ENCODE peak calls at places on chromosomes 16 and 17, in five cellular contexts. D is GM12865, V is heart left ventricle, F is IMR-90, A is colonic mucosa. O is an unnamed sample.

GRCh38 chr17:9239821-9240658 is 218.7 kb downstream of the NTN1 start:
- DNase-seq in A (peak; percentile 79), F (peak; percentile 39), V (peak; percentile 87), D (peak; percentile 68), O (peak; percentile 77)

GRCh38 chr16:66270333-66270927 is 96.1 kb upstream of the CDH5 start:
- DNase-seq in D (peak; percentile 58), A (peak; percentile 58), F (peak; percentile 54), V (peak; percentile 90), O (peak; percentile 39)

GRCh38 chr16:70778901-70779309 is 22.1 kb downstream of the VAC14 start:
- DNase-seq in A (peak; percentile 48), V (no peak), D (no peak), F (peak; percentile 92), O (peak; percentile 95)

GRCh38 chr17:6670999-6671398 is 19.4 kb downstream of the C17orf100 start:
- DNase-seq in F (no peak), V (no peak), A (no peak), D (no peak), O (no peak)

GRCh38 chr17:404703-405102 is 52.1 kb upstream of the RPH3AL start:
- DNase-seq in F (no peak), D (no peak), V (no peak), A (no peak), O (no peak)

GRCh38 chr17:81044764-81045589 is 10.0 kb downstream of the BAIAP2 start:
- DNase-seq in A (peak; percentile 80), F (peak; percentile 79), V (peak; percentile 93), D (no peak), O (peak; percentile 93)

GRCh38 chr17:75327757-75328156 is 38.5 kb upstream of the SLC25A19 start:
- DNase-seq in D (no peak), V (no peak), F (no peak), A (no peak), O (no peak)

GRCh38 chr17:42929497-42929844 is 28.9 kb downstream of the G6PC1 start:
- DNase-seq in F (no peak), D (no peak), V (no peak), A (no peak), O (no peak)

GRCh38 chr16:21638573-21638975 is 13.8 kb downstream of the IGSF6 start:
- DNase-seq in A (no peak), D (no peak), V (no peak), F (peak; percentile 66), O (no peak)

GRCh38 chr17:15966879-15967248 is 21.9 kb downstream of the ADORA2B start:
- DNase-seq in V (no peak), A (peak; percentile 81), D (no peak), F (no peak), O (no peak)

GRCh38 chr17:28901866-28902818 is 737 bp downstream of the DHRS13 start:
- DNase-seq in D (peak; percentile 61), A (peak; percentile 72), V (no peak), F (no peak), O (peak; percentile 69)

GRCh38 chr16:24537474-24538337 is 1.7 kb upstream of the RBBP6 start:
- DNase-seq in V (no peak), A (no peak), F (no peak), D (no peak), O (no peak)

GRCh38 chr16:77323695-77324094 is 111.1 kb downstream of the ADAMTS18 start:
- DNase-seq in V (no peak), D (no peak), A (no peak), F (no peak), O (no peak)

GRCh38 chr17:57553991-57554825 is 190.9 kb downstream of the CCDC182 start:
- DNase-seq in F (peak; percentile 43), V (no peak), A (no peak), D (no peak), O (no peak)

GRCh38 chr16:71894229-71894920 is 956 bp upstream of the IST1 start:
- DNase-seq in F (peak; percentile 76), D (peak; percentile 59), A (peak; percentile 70), V (no peak), O (peak; percentile 50)

GRCh38 chr17:34598161-34598776 is 18.9 kb downstream of the TMEM132E start:
- DNase-seq in A (no peak), D (no peak), V (no peak), F (no peak), O (no peak)

GRCh38 chr17:72935984-72936383 is 156.5 kb downstream of the SLC39A11 start:
- DNase-seq in D (no peak), V (no peak), A (no peak), F (no peak), O (peak; percentile 64)

GRCh38 chr17:65902165-65902564 is 289.8 kb downstream of the CEP112 start:
- DNase-seq in V (no peak), D (no peak), A (no peak), F (no peak), O (no peak)

GRCh38 chr17:31787857-31788570 is 71.0 kb downstream of the COPRS start:
- DNase-seq in V (no peak), A (no peak), D (no peak), F (peak; percentile 93), O (no peak)

GRCh38 chr17:6639014-6639650 is 1.4 kb downstream of the KIAA0753 start:
- DNase-seq in D (no peak), F (no peak), V (no peak), A (peak; percentile 22), O (no peak)

GRCh38 chr17:45702666-45703266 is 81.4 kb upstream of the CRHR1 start:
- DNase-seq in V (no peak), D (no peak), A (no peak), F (peak; percentile 23), O (peak; percentile 49)

GRCh38 chr17:58513913-58514794 is at the start of gene MTMR4:
- DNase-seq in D (peak; percentile 83), A (peak; percentile 89), V (peak; percentile 92), F (peak; percentile 58), O (peak; percentile 81)

GRCh38 chr17:16269658-16270057 is 52.6 kb downstream of the PIGL start:
- DNase-seq in F (peak; percentile 87), V (no peak), A (no peak), D (no peak), O (no peak)

GRCh38 chr17:58680038-58680369 is 11.8 kb downstream of the TEX14 start:
- DNase-seq in A (no peak), D (peak; percentile 53), V (no peak), F (no peak), O (peak; percentile 71)

GRCh38 chr16:19291459-19291858 is 5.9 kb downstream of the CLEC19A start:
- DNase-seq in D (peak; percentile 5), V (no peak), A (no peak), F (no peak), O (peak; percentile 78)

GRCh38 chr17:75983501-75984181 is 4.6 kb downstream of the TEN1 start:
- DNase-seq in A (no peak), D (no peak), F (no peak), V (no peak), O (peak; percentile 86)

GRCh38 chr17:78934681-78935418 is 9.7 kb upstream of the TIMP2 start:
- DNase-seq in V (no peak), F (peak; percentile 51), A (no peak), D (no peak), O (no peak)

GRCh38 chr17:76515291-76515949 is 14.2 kb upstream of the RHBDF2 start:
- DNase-seq in A (peak; percentile 62), V (peak; percentile 86), F (peak; percentile 97), D (peak; percentile 91), O (peak; percentile 70)

DNA sequence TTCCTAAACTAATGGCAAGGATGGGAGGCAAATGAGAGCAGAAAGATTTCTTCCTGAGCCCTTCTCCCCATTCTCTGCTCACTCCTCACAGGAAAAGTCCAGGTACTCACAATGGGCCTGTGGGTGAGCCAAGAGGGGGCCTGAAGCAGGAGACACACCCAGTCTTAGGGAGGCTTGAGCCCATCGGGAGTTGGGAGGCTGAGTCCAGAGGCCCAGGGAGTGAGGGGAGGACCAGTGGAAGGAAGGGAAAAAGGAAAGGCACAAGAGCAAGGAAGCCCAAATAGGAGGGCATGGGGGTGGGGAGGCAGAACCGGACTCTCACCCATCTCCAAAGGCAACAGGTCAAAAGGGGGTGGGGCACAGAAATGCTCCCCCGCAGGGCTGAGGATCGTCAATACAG is 68.1 kb upstream of the CNEP1R1 start:
- DNase-seq in V (no peak), D (no peak), F (no peak), A (no peak), O (no peak)
- H3K4me3 ChIP-seq in V (no peak overlapping the region), D (no peak overlapping the region), F (no peak overlapping the region), A (no peak overlapping the region), O (no peak overlapping the region)

DNA sequence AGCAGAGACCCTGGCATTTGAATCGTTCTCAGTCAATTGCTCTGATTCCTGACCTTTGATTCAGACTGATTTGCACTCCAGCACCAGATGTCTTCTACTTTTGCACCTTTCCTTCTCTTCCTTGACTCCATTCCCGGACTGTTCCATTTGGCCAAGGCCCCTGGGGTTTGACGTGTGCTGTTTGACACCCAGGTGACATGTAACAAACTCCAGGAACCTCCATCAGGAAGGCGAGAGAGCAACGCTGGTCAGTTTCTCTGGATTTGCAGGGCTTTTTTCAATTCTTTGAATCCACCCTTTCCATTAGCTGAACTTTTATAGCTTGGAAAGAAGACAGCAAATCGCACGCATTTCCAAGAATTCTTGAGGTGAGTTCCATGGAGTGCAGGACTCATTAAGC is 98.4 kb upstream of the FOXF1 start:
- DNase-seq in F (no peak), V (no peak), A (no peak), D (no peak), O (no peak)
- H3K4me3 ChIP-seq in F (no peak overlapping the region), V (no peak overlapping the region), A (no peak overlapping the region), D (no peak overlapping the region), O (no peak overlapping the region)

DNA sequence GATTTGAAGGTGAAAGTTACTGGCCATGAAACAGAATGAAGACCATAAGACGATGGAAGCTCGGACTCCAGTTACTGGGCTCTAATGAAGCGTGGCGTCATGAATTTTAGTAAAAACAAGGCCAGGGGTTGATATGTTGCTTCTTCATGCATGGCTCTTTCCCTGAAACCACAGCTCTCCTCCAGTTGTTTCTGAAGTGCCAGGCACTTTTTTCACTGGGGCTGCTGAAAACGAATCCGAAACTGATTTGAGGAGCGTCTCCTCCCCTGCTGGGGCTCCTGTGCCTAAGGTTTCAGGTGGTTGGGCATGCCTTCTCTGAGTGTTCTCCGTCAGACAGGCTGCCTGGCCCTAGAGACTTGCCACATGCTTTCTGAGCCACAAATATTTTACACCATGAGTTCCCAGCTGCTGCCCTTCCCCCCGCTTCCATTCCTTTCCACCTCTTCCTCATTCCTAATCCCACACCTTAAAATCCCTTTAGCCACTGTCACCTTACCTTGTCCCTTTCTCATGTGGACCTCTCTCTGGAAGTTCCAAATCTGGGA is 3.7 kb upstream of the MYL4 start:
- DNase-seq in D (peak; percentile 90), F (peak; percentile 68), V (no peak), A (peak; percentile 50), O (peak; percentile 94)
- H3K4me3 ChIP-seq in D (peak overlapping the region; percentile 51), F (no peak overlapping the region), V (peak overlapping the region; percentile 9), A (no peak overlapping the region), O (no peak overlapping the region)

DNA sequence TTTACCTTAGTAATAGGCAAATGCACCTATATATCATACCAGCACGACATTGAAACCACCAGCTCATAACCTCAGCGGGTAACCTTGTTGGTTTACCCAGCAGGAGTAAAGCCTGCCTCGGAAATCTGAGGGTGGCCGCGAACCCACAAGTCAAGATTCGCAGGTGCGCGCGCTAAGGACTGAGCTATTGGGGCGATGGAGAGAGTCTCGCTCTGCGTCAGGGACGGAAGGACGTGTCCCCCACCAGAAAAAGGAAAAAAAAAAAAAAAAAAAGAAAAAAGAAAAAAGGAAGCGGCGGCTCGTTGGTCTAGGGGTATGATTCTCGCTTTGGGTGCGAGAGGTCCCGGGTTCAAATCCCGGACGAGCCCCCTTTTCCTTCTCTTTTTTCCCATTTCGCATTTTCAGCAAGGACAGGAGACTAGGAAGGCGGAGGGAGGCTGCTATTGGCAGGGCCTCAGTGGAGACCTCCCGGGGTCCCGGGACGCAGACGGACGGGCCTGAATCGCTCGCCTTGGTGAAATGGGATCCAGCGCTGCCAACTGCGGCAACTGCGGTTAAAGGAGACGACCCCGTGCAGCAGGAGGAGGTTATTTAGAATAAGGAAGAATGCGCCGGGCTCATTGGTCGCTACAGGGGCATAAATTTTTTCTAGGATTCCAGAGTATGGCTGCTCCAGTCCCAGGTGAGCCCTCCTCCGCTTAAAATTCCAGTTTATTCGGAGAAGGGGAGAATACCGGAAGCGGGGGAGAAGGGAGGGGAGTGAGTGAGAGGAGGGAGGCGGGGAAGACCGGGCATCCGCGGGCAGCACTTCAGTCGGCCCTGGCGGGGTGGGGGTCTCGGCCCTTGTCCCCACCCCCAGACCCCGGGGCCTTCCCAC is at the start of gene OR1F1:
- DNase-seq in V (no peak), D (peak; percentile 88), A (no peak), F (peak; percentile 80), O (peak; percentile 73)
- H3K4me3 ChIP-seq in V (peak within 1 kb of the TSS; percentile 26), D (peak within 1 kb of the TSS; percentile 71), A (peak within 1 kb of the TSS; percentile 22), F (peak within 1 kb of the TSS; percentile 58), O (peak within 1 kb of the TSS; percentile 70)